ENCODE peak calls at places on chromosomes 7 and 10, in ten cellular contexts. One of them, this sample, is unnamed.
A peak's percentile ranks its signal among the peaks of the same experiment; 100 is the strongest.

GRCh38 chr10:132869621-132870020 is 72.7 kb downstream of the CFAP46 start:
- DNase-seq in colonic mucosa: no peak
- DNase-seq in GM23248: no peak
- DNase-seq in H9: peak; percentile 16
- DNase-seq in neuronal stem cell: no peak
- DNase-seq in IMR-90: no peak
- DNase-seq in endodermal cell: peak; percentile 20
- DNase-seq in astrocyte: no peak
- DNase-seq in fibroblast of lung: no peak
- DNase-seq in mammary epithelial cell: no peak
- DNase-seq in this sample: no peak

GRCh38 chr7:36742911-36743775 is 18.8 kb upstream of the AOAH start:
- DNase-seq in colonic mucosa: no peak
- DNase-seq in astrocyte: no peak
- DNase-seq in fibroblast of lung: no peak
- DNase-seq in H9: no peak
- DNase-seq in mammary epithelial cell: no peak
- DNase-seq in IMR-90: no peak
- DNase-seq in endodermal cell: no peak
- DNase-seq in neuronal stem cell: no peak
- DNase-seq in GM23248: no peak
- DNase-seq in this sample: no peak

GRCh38 chr7:42232275-42232674 is 4.7 kb downstream of the GLI3 start:
- DNase-seq in mammary epithelial cell: peak; percentile 94
- DNase-seq in astrocyte: peak; percentile 65
- DNase-seq in fibroblast of lung: peak; percentile 56
- DNase-seq in colonic mucosa: no peak
- DNase-seq in endodermal cell: no peak
- DNase-seq in neuronal stem cell: no peak
- DNase-seq in GM23248: peak; percentile 82
- DNase-seq in IMR-90: peak; percentile 31
- DNase-seq in H9: no peak
- DNase-seq in this sample: peak; percentile 80

GRCh38 chr7:33716581-33717477 is 188.5 kb upstream of the BMPER start:
- DNase-seq in endodermal cell: peak; percentile 46
- DNase-seq in mammary epithelial cell: peak; percentile 37
- DNase-seq in colonic mucosa: no peak
- DNase-seq in astrocyte: peak; percentile 55
- DNase-seq in IMR-90: peak; percentile 66
- DNase-seq in H9: no peak
- DNase-seq in neuronal stem cell: peak; percentile 42
- DNase-seq in GM23248: peak; percentile 48
- DNase-seq in fibroblast of lung: peak; percentile 71
- DNase-seq in this sample: peak; percentile 71

GRCh38 chr10:94104316-94105060 is 110.8 kb downstream of the PLCE1 start:
- DNase-seq in mammary epithelial cell: no peak
- DNase-seq in GM23248: no peak
- DNase-seq in IMR-90: peak; percentile 76
- DNase-seq in colonic mucosa: no peak
- DNase-seq in H9: no peak
- DNase-seq in endodermal cell: no peak
- DNase-seq in astrocyte: no peak
- DNase-seq in neuronal stem cell: no peak
- DNase-seq in fibroblast of lung: peak; percentile 88
- DNase-seq in this sample: peak; percentile 13

GRCh38 chr7:97971120-97971989 is 18.6 kb downstream of the OCM2 start:
- DNase-seq in neuronal stem cell: no peak
- DNase-seq in colonic mucosa: peak; percentile 30
- DNase-seq in endodermal cell: no peak
- DNase-seq in IMR-90: peak; percentile 13
- DNase-seq in GM23248: peak; percentile 45
- DNase-seq in mammary epithelial cell: peak; percentile 33
- DNase-seq in astrocyte: peak; percentile 19
- DNase-seq in H9: no peak
- DNase-seq in fibroblast of lung: peak; percentile 33
- DNase-seq in this sample: peak; percentile 33

GRCh38 chr10:75469018-75469616 is 37.7 kb downstream of the LRMDA start:
- DNase-seq in GM23248: peak; percentile 97
- DNase-seq in IMR-90: peak; percentile 84
- DNase-seq in astrocyte: peak; percentile 89
- DNase-seq in colonic mucosa: peak; percentile 26
- DNase-seq in neuronal stem cell: no peak
- DNase-seq in endodermal cell: no peak
- DNase-seq in fibroblast of lung: peak; percentile 99
- DNase-seq in H9: no peak
- DNase-seq in mammary epithelial cell: peak; percentile 94
- DNase-seq in this sample: peak; percentile 96

GRCh38 chr10:79038841-79039201 is 29.9 kb upstream of the ZMIZ1 start:
- DNase-seq in colonic mucosa: no peak
- DNase-seq in H9: peak; percentile 76
- DNase-seq in fibroblast of lung: peak; percentile 47
- DNase-seq in GM23248: no peak
- DNase-seq in mammary epithelial cell: no peak
- DNase-seq in IMR-90: peak; percentile 32
- DNase-seq in endodermal cell: peak; percentile 89
- DNase-seq in neuronal stem cell: peak; percentile 44
- DNase-seq in astrocyte: peak; percentile 18
- DNase-seq in this sample: no peak

GRCh38 chr7:8436965-8437364 is 3.6 kb downstream of the NXPH1 start:
- DNase-seq in H9: peak; percentile 89
- DNase-seq in astrocyte: no peak
- DNase-seq in GM23248: peak; percentile 12
- DNase-seq in fibroblast of lung: peak; percentile 2
- DNase-seq in colonic mucosa: peak; percentile 48
- DNase-seq in endodermal cell: peak; percentile 95
- DNase-seq in neuronal stem cell: peak; percentile 66
- DNase-seq in mammary epithelial cell: peak; percentile 29
- DNase-seq in IMR-90: no peak
- DNase-seq in this sample: no peak

GRCh38 chr7:64581391-64581790 is 18.5 kb upstream of the ZNF680 start:
- DNase-seq in neuronal stem cell: no peak
- DNase-seq in H9: no peak
- DNase-seq in colonic mucosa: no peak
- DNase-seq in GM23248: no peak
- DNase-seq in mammary epithelial cell: no peak
- DNase-seq in fibroblast of lung: no peak
- DNase-seq in endodermal cell: no peak
- DNase-seq in astrocyte: no peak
- DNase-seq in IMR-90: no peak
- DNase-seq in this sample: no peak

GRCh38 chr7:116210345-116211005 is at the start of gene TES:
- DNase-seq in IMR-90: peak; percentile 57
- DNase-seq in colonic mucosa: peak; percentile 85
- DNase-seq in H9: peak; percentile 89
- DNase-seq in astrocyte: no peak
- DNase-seq in GM23248: peak; percentile 46
- DNase-seq in mammary epithelial cell: peak; percentile 82
- DNase-seq in fibroblast of lung: peak; percentile 54
- DNase-seq in endodermal cell: peak; percentile 93
- DNase-seq in neuronal stem cell: peak; percentile 54
- DNase-seq in this sample: peak; percentile 77

GRCh38 chr7:47351233-47352154 is 230.4 kb downstream of the TNS3 start:
- DNase-seq in endodermal cell: peak; percentile 54
- DNase-seq in GM23248: no peak
- DNase-seq in H9: no peak
- DNase-seq in fibroblast of lung: no peak
- DNase-seq in colonic mucosa: no peak
- DNase-seq in neuronal stem cell: no peak
- DNase-seq in astrocyte: no peak
- DNase-seq in IMR-90: no peak
- DNase-seq in mammary epithelial cell: no peak
- DNase-seq in this sample: no peak

GRCh38 chr7:106425017-106425719 is 140.4 kb upstream of the NAMPT start:
- DNase-seq in H9: no peak
- DNase-seq in colonic mucosa: peak; percentile 59
- DNase-seq in astrocyte: peak; percentile 99
- DNase-seq in mammary epithelial cell: peak; percentile 99
- DNase-seq in GM23248: peak; percentile 98
- DNase-seq in endodermal cell: no peak
- DNase-seq in fibroblast of lung: peak; percentile 100
- DNase-seq in IMR-90: peak; percentile 100
- DNase-seq in neuronal stem cell: no peak
- DNase-seq in this sample: peak; percentile 98
- H3K9ac ChIP-seq in H9: no peak overlapping the region
- H3K9ac ChIP-seq in colonic mucosa: no peak overlapping the region
- H3K9ac ChIP-seq in astrocyte: peak overlapping the region; percentile 57
- H3K9ac ChIP-seq in mammary epithelial cell: peak overlapping the region; percentile 92
- H3K9ac ChIP-seq in GM23248: peak overlapping the region; percentile 69
- H3K9ac ChIP-seq in endodermal cell: no peak overlapping the region
- H3K9ac ChIP-seq in fibroblast of lung: peak overlapping the region; percentile 57
- H3K9ac ChIP-seq in IMR-90: peak overlapping the region; percentile 23
- H3K9ac ChIP-seq in neuronal stem cell: no peak overlapping the region
- H3K9ac ChIP-seq in this sample: peak overlapping the region; percentile 64

GRCh38 chr7:510782-511281 is 8.8 kb downstream of the PDGFA start:
- DNase-seq in fibroblast of lung: no peak
- DNase-seq in neuronal stem cell: no peak
- DNase-seq in astrocyte: no peak
- DNase-seq in IMR-90: no peak
- DNase-seq in H9: no peak
- DNase-seq in endodermal cell: no peak
- DNase-seq in colonic mucosa: no peak
- DNase-seq in mammary epithelial cell: no peak
- DNase-seq in GM23248: no peak
- DNase-seq in this sample: no peak
- H3K27me3 ChIP-seq in fibroblast of lung: no peaks in the 10 kb centered on the region
- H3K27me3 ChIP-seq in neuronal stem cell: no peaks in the 10 kb centered on the region
- H3K27me3 ChIP-seq in astrocyte: no peaks in the 10 kb centered on the region
- H3K27me3 ChIP-seq in IMR-90: no peaks in the 10 kb centered on the region
- H3K27me3 ChIP-seq in H9: no peaks in the 10 kb centered on the region
- H3K27me3 ChIP-seq in endodermal cell: peaks cover 22% of the 10 kb centered on the region
- H3K27me3 ChIP-seq in colonic mucosa: no peaks in the 10 kb centered on the region
- H3K27me3 ChIP-seq in mammary epithelial cell: no peaks in the 10 kb centered on the region
- H3K27me3 ChIP-seq in GM23248: no peaks in the 10 kb centered on the region
- H3K27me3 ChIP-seq in this sample: no peaks in the 10 kb centered on the region

DNA sequence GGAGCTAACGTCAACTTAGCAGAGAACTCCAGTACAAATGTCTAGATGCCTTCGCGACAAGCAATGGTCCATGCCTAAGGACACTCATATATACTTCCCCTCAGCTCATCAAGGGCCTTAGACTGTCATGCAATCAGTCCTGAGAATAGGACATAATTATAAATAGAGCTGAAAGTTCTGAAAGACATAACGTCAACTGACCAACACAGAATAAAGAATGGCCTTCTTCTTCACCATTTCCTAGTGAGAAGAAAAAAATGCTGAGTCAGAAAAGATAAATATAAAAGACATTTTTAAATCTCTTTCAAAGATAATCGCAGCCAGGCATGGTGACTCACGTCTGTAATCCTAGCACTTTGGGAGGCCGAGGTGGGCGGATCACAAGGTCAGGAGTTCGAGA is 83.2 kb downstream of the ARMH3 start:
- DNase-seq in mammary epithelial cell: no peak
- DNase-seq in astrocyte: no peak
- DNase-seq in colonic mucosa: no peak
- DNase-seq in fibroblast of lung: no peak
- DNase-seq in neuronal stem cell: no peak
- DNase-seq in GM23248: no peak
- DNase-seq in endodermal cell: no peak
- DNase-seq in IMR-90: peak; percentile 23
- DNase-seq in H9: no peak
- DNase-seq in this sample: no peak
- H3K9ac ChIP-seq in mammary epithelial cell: no peak overlapping the region
- H3K9ac ChIP-seq in astrocyte: no peak overlapping the region
- H3K9ac ChIP-seq in colonic mucosa: no peak overlapping the region
- H3K9ac ChIP-seq in fibroblast of lung: no peak overlapping the region
- H3K9ac ChIP-seq in neuronal stem cell: no peak overlapping the region
- H3K9ac ChIP-seq in GM23248: no peak overlapping the region
- H3K9ac ChIP-seq in endodermal cell: no peak overlapping the region
- H3K9ac ChIP-seq in IMR-90: no peak overlapping the region
- H3K9ac ChIP-seq in H9: no peak overlapping the region
- H3K9ac ChIP-seq in this sample: no peak overlapping the region

GRCh38 chr7:14938181-14938580 is 35.6 kb upstream of the DGKB start:
- DNase-seq in endodermal cell: no peak
- DNase-seq in colonic mucosa: no peak
- DNase-seq in IMR-90: no peak
- DNase-seq in fibroblast of lung: no peak
- DNase-seq in GM23248: no peak
- DNase-seq in astrocyte: no peak
- DNase-seq in mammary epithelial cell: no peak
- DNase-seq in neuronal stem cell: no peak
- DNase-seq in H9: no peak
- DNase-seq in this sample: no peak
- H3K27me3 ChIP-seq in endodermal cell: no peaks in the 10 kb centered on the region
- H3K27me3 ChIP-seq in colonic mucosa: no peaks in the 10 kb centered on the region
- H3K27me3 ChIP-seq in IMR-90: no peaks in the 10 kb centered on the region
- H3K27me3 ChIP-seq in fibroblast of lung: no peaks in the 10 kb centered on the region
- H3K27me3 ChIP-seq in GM23248: no peaks in the 10 kb centered on the region
- H3K27me3 ChIP-seq in astrocyte: no peaks in the 10 kb centered on the region
- H3K27me3 ChIP-seq in mammary epithelial cell: no peaks in the 10 kb centered on the region
- H3K27me3 ChIP-seq in neuronal stem cell: no peaks in the 10 kb centered on the region
- H3K27me3 ChIP-seq in H9: no peaks in the 10 kb centered on the region
- H3K27me3 ChIP-seq in this sample: no peaks in the 10 kb centered on the region

DNA sequence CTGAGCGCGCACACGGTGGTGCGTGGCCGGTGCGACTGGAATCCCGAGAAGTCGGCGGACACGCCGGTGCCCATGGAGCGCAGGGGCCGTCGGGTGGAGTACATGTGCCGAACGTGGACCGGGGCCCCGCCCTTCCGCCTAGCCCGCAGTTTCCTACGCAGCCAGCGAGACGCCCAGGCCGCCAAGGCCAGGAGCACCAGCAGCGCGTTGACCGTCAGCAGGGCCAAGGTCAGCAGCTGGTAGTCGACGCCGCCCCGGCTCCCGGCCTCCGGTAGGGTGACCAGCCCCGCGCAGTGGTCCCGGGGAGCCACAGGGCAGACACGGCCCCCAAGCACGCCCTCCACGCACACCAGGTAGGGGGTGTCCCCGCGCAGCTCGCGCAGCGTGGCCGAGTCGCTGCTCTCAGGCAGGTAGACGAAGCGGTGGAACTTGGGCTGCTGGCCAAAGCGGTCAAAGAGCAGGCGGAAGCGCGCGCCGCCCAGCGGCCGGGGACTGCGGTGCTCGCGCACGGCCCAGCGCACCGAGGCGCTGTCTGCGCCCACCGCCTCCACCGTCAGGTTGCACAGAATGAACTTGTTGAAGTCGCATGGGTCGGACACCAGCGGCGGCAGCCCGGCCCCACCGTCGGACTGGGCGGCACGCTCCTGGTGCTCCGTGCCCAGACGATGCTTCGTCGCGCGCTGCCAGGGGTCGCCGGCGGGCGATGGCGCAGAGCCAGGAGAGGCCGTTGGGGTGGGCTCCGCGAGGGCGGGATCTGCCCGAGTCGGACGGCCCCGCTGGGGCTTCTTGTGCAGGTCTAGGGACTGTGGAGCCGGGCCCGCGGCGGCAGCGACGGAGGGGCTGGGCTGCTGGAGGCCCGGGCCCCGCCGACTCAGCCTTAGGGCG is 2.2 kb downstream of the TRIL start:
- DNase-seq in GM23248: peak; percentile 66
- DNase-seq in endodermal cell: peak; percentile 94
- DNase-seq in colonic mucosa: peak; percentile 90
- DNase-seq in fibroblast of lung: peak; percentile 27
- DNase-seq in IMR-90: peak; percentile 4
- DNase-seq in mammary epithelial cell: peak; percentile 35
- DNase-seq in neuronal stem cell: peak; percentile 72
- DNase-seq in astrocyte: no peak
- DNase-seq in H9: peak; percentile 90
- DNase-seq in this sample: peak; percentile 74
- H3K9ac ChIP-seq in GM23248: no peak overlapping the region
- H3K9ac ChIP-seq in endodermal cell: peak overlapping the region; percentile 15
- H3K9ac ChIP-seq in colonic mucosa: peak overlapping the region; percentile 61
- H3K9ac ChIP-seq in fibroblast of lung: no peak overlapping the region
- H3K9ac ChIP-seq in IMR-90: no peak overlapping the region
- H3K9ac ChIP-seq in mammary epithelial cell: no peak overlapping the region
- H3K9ac ChIP-seq in neuronal stem cell: peak overlapping the region; percentile 96
- H3K9ac ChIP-seq in astrocyte: no peak overlapping the region
- H3K9ac ChIP-seq in H9: no peak overlapping the region
- H3K9ac ChIP-seq in this sample: peak overlapping the region; percentile 12

GRCh38 chr7:157702311-157703023 is 365.7 kb downstream of the DNAJB6 start:
- DNase-seq in neuronal stem cell: no peak
- DNase-seq in fibroblast of lung: no peak
- DNase-seq in colonic mucosa: no peak
- DNase-seq in GM23248: no peak
- DNase-seq in mammary epithelial cell: no peak
- DNase-seq in IMR-90: no peak
- DNase-seq in H9: no peak
- DNase-seq in endodermal cell: peak; percentile 47
- DNase-seq in astrocyte: no peak
- DNase-seq in this sample: no peak
- H3K27me3 ChIP-seq in neuronal stem cell: no peaks in the 10 kb centered on the region
- H3K27me3 ChIP-seq in fibroblast of lung: no peaks in the 10 kb centered on the region
- H3K27me3 ChIP-seq in colonic mucosa: no peaks in the 10 kb centered on the region
- H3K27me3 ChIP-seq in GM23248: no peaks in the 10 kb centered on the region
- H3K27me3 ChIP-seq in mammary epithelial cell: no peaks in the 10 kb centered on the region
- H3K27me3 ChIP-seq in IMR-90: no peaks in the 10 kb centered on the region
- H3K27me3 ChIP-seq in H9: no peaks in the 10 kb centered on the region
- H3K27me3 ChIP-seq in endodermal cell: no peaks in the 10 kb centered on the region
- H3K27me3 ChIP-seq in astrocyte: peaks cover 10% of the 10 kb centered on the region
- H3K27me3 ChIP-seq in this sample: no peaks in the 10 kb centered on the region